ENCODE peak calls at places on chromosomes 1 and 21, in ten cellular contexts. One of them, this sample, is unnamed.

GRCh38 chr1:101235696-101236545 is 898 bp upstream of the S1PR1 start:
- DNase-seq in astrocyte of the spinal cord: peak
- DNase-seq in prostate gland: peak
- DNase-seq in kidney epithelial cell: no peak
- DNase-seq in GM13977: peak
- DNase-seq in dorsolateral prefrontal cortex: peak
- DNase-seq in neural crest cell: peak
- DNase-seq in choroid plexus epithelial cell: peak
- DNase-seq in cardiac fibroblast: peak
- DNase-seq in heart right ventricle: peak
- DNase-seq in this sample: peak

GRCh38 chr1:58879464-58879863 is 95.6 kb upstream of the JUN start:
- DNase-seq in cardiac fibroblast: no peak
- DNase-seq in kidney epithelial cell: no peak
- DNase-seq in prostate gland: no peak
- DNase-seq in astrocyte of the spinal cord: no peak
- DNase-seq in GM13977: no peak
- DNase-seq in heart right ventricle: no peak
- DNase-seq in neural crest cell: no peak
- DNase-seq in dorsolateral prefrontal cortex: no peak
- DNase-seq in choroid plexus epithelial cell: peak
- DNase-seq in this sample: no peak

GRCh38 chr1:57017201-57017600 is 51.4 kb upstream of the C8B start:
- DNase-seq in kidney epithelial cell: no peak
- DNase-seq in neural crest cell: peak
- DNase-seq in GM13977: no peak
- DNase-seq in heart right ventricle: no peak
- DNase-seq in dorsolateral prefrontal cortex: no peak
- DNase-seq in cardiac fibroblast: peak
- DNase-seq in astrocyte of the spinal cord: no peak
- DNase-seq in choroid plexus epithelial cell: no peak
- DNase-seq in prostate gland: no peak
- DNase-seq in this sample: no peak

GRCh38 chr21:34558960-34559631 is 47.1 kb upstream of the KCNE1 start:
- DNase-seq in astrocyte of the spinal cord: peak
- DNase-seq in GM13977: no peak
- DNase-seq in heart right ventricle: no peak
- DNase-seq in dorsolateral prefrontal cortex: no peak
- DNase-seq in kidney epithelial cell: no peak
- DNase-seq in neural crest cell: no peak
- DNase-seq in cardiac fibroblast: no peak
- DNase-seq in prostate gland: no peak
- DNase-seq in choroid plexus epithelial cell: no peak
- DNase-seq in this sample: no peak

GRCh38 chr1:27660300-27660837 is 11.6 kb downstream of the IFI6 start:
- DNase-seq in heart right ventricle: no peak
- DNase-seq in prostate gland: no peak
- DNase-seq in dorsolateral prefrontal cortex: no peak
- DNase-seq in astrocyte of the spinal cord: no peak
- DNase-seq in kidney epithelial cell: no peak
- DNase-seq in cardiac fibroblast: no peak
- DNase-seq in GM13977: no peak
- DNase-seq in neural crest cell: no peak
- DNase-seq in choroid plexus epithelial cell: no peak
- DNase-seq in this sample: no peak

GRCh38 chr1:234772345-234773147 is 162.6 kb upstream of the IRF2BP2 start:
- DNase-seq in astrocyte of the spinal cord: peak
- DNase-seq in neural crest cell: no peak
- DNase-seq in kidney epithelial cell: peak
- DNase-seq in heart right ventricle: peak
- DNase-seq in choroid plexus epithelial cell: peak
- DNase-seq in prostate gland: peak
- DNase-seq in cardiac fibroblast: peak
- DNase-seq in GM13977: peak
- DNase-seq in dorsolateral prefrontal cortex: no peak
- DNase-seq in this sample: peak

GRCh38 chr1:33032126-33032869 is 4.4 kb downstream of the AK2 start:
- DNase-seq in kidney epithelial cell: no peak
- DNase-seq in GM13977: no peak
- DNase-seq in neural crest cell: no peak
- DNase-seq in astrocyte of the spinal cord: no peak
- DNase-seq in prostate gland: no peak
- DNase-seq in cardiac fibroblast: peak
- DNase-seq in heart right ventricle: no peak
- DNase-seq in choroid plexus epithelial cell: peak
- DNase-seq in dorsolateral prefrontal cortex: no peak
- DNase-seq in this sample: no peak

GRCh38 chr1:204448991-204449390 is 37.4 kb upstream of the PPP1R15B start:
- DNase-seq in prostate gland: no peak
- DNase-seq in kidney epithelial cell: no peak
- DNase-seq in GM13977: no peak
- DNase-seq in cardiac fibroblast: no peak
- DNase-seq in astrocyte of the spinal cord: no peak
- DNase-seq in dorsolateral prefrontal cortex: no peak
- DNase-seq in neural crest cell: no peak
- DNase-seq in choroid plexus epithelial cell: no peak
- DNase-seq in heart right ventricle: no peak
- DNase-seq in this sample: no peak

GRCh38 chr1:13775916-13776315 is 75.9 kb downstream of the PRDM2 start:
- DNase-seq in kidney epithelial cell: no peak
- DNase-seq in cardiac fibroblast: no peak
- DNase-seq in neural crest cell: no peak
- DNase-seq in heart right ventricle: no peak
- DNase-seq in astrocyte of the spinal cord: no peak
- DNase-seq in prostate gland: no peak
- DNase-seq in dorsolateral prefrontal cortex: no peak
- DNase-seq in GM13977: no peak
- DNase-seq in choroid plexus epithelial cell: no peak
- DNase-seq in this sample: no peak

GRCh38 chr1:55974714-55975441 is 604.5 kb downstream of the PLPP3 start:
- DNase-seq in cardiac fibroblast: peak
- DNase-seq in neural crest cell: no peak
- DNase-seq in heart right ventricle: no peak
- DNase-seq in astrocyte of the spinal cord: peak
- DNase-seq in choroid plexus epithelial cell: peak
- DNase-seq in prostate gland: no peak
- DNase-seq in kidney epithelial cell: no peak
- DNase-seq in GM13977: no peak
- DNase-seq in dorsolateral prefrontal cortex: no peak
- DNase-seq in this sample: no peak

GRCh38 chr1:65055754-65056153 is 89.4 kb upstream of the JAK1 start:
- DNase-seq in astrocyte of the spinal cord: no peak
- DNase-seq in kidney epithelial cell: no peak
- DNase-seq in heart right ventricle: no peak
- DNase-seq in choroid plexus epithelial cell: no peak
- DNase-seq in neural crest cell: no peak
- DNase-seq in dorsolateral prefrontal cortex: no peak
- DNase-seq in prostate gland: no peak
- DNase-seq in cardiac fibroblast: no peak
- DNase-seq in GM13977: no peak
- DNase-seq in this sample: no peak

GRCh38 chr1:167761400-167761799 is 39.6 kb downstream of the MPZL1 start:
- DNase-seq in astrocyte of the spinal cord: no peak
- DNase-seq in neural crest cell: no peak
- DNase-seq in cardiac fibroblast: no peak
- DNase-seq in prostate gland: no peak
- DNase-seq in heart right ventricle: no peak
- DNase-seq in kidney epithelial cell: no peak
- DNase-seq in choroid plexus epithelial cell: no peak
- DNase-seq in GM13977: no peak
- DNase-seq in dorsolateral prefrontal cortex: no peak
- DNase-seq in this sample: no peak

GRCh38 chr1:220751130-220751529 is 3.0 kb downstream of the MTARC2 start:
- DNase-seq in prostate gland: no peak
- DNase-seq in GM13977: no peak
- DNase-seq in heart right ventricle: no peak
- DNase-seq in neural crest cell: no peak
- DNase-seq in astrocyte of the spinal cord: no peak
- DNase-seq in cardiac fibroblast: no peak
- DNase-seq in dorsolateral prefrontal cortex: no peak
- DNase-seq in kidney epithelial cell: no peak
- DNase-seq in choroid plexus epithelial cell: no peak
- DNase-seq in this sample: no peak

GRCh38 chr1:90417139-90417538 is 300.0 kb downstream of the BARHL2 start:
- DNase-seq in neural crest cell: no peak
- DNase-seq in prostate gland: no peak
- DNase-seq in astrocyte of the spinal cord: peak
- DNase-seq in kidney epithelial cell: no peak
- DNase-seq in GM13977: no peak
- DNase-seq in cardiac fibroblast: peak
- DNase-seq in heart right ventricle: no peak
- DNase-seq in choroid plexus epithelial cell: no peak
- DNase-seq in dorsolateral prefrontal cortex: no peak
- DNase-seq in this sample: no peak

GRCh38 chr1:51048670-51049069 is 53.4 kb upstream of the C1orf185 start:
- DNase-seq in dorsolateral prefrontal cortex: no peak
- DNase-seq in neural crest cell: no peak
- DNase-seq in GM13977: no peak
- DNase-seq in heart right ventricle: no peak
- DNase-seq in astrocyte of the spinal cord: no peak
- DNase-seq in kidney epithelial cell: no peak
- DNase-seq in prostate gland: no peak
- DNase-seq in cardiac fibroblast: no peak
- DNase-seq in choroid plexus epithelial cell: no peak
- DNase-seq in this sample: no peak

GRCh38 chr1:51044199-51044598 is 57.8 kb upstream of the C1orf185 start:
- DNase-seq in cardiac fibroblast: no peak
- DNase-seq in neural crest cell: no peak
- DNase-seq in astrocyte of the spinal cord: no peak
- DNase-seq in dorsolateral prefrontal cortex: no peak
- DNase-seq in choroid plexus epithelial cell: no peak
- DNase-seq in GM13977: no peak
- DNase-seq in heart right ventricle: no peak
- DNase-seq in kidney epithelial cell: no peak
- DNase-seq in prostate gland: no peak
- DNase-seq in this sample: no peak

GRCh38 chr1:51048021-51048420 is 54.0 kb upstream of the C1orf185 start:
- DNase-seq in kidney epithelial cell: no peak
- DNase-seq in GM13977: no peak
- DNase-seq in neural crest cell: no peak
- DNase-seq in prostate gland: no peak
- DNase-seq in dorsolateral prefrontal cortex: no peak
- DNase-seq in astrocyte of the spinal cord: no peak
- DNase-seq in choroid plexus epithelial cell: no peak
- DNase-seq in cardiac fibroblast: no peak
- DNase-seq in heart right ventricle: no peak
- DNase-seq in this sample: no peak

DNA sequence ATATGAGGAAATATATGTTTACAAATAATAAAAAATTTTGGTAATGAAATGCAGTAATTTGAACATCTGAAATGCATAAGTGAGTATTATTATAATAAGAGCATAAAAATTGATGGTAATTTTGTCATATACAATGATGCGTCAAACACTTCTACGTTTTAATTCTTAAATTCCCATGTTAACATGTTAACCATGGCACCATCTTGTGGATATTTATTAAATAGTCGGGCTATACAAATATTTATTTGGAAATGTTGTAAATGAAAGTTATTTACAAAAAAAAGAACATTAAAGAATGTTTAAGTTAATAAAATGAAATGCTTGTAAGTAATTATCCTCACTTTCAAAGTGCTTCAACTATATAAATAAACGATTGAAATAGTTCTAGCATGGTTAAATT is 57.2 kb upstream of the C1orf185 start:
- DNase-seq in choroid plexus epithelial cell: peak
- DNase-seq in GM13977: no peak
- DNase-seq in prostate gland: no peak
- DNase-seq in kidney epithelial cell: no peak
- DNase-seq in astrocyte of the spinal cord: peak
- DNase-seq in heart right ventricle: no peak
- DNase-seq in cardiac fibroblast: peak
- DNase-seq in dorsolateral prefrontal cortex: no peak
- DNase-seq in neural crest cell: no peak
- DNase-seq in this sample: peak
- TF ChIP-seq CTCF in choroid plexus epithelial cell: no peak
- TF ChIP-seq CTCF in GM13977: no peak
- TF ChIP-seq CTCF in prostate gland: no peak
- TF ChIP-seq CTCF in kidney epithelial cell: no peak
- TF ChIP-seq CTCF in astrocyte of the spinal cord: no peak
- TF ChIP-seq CTCF in heart right ventricle: peak
- TF ChIP-seq CTCF in cardiac fibroblast: no peak
- TF ChIP-seq CTCF in dorsolateral prefrontal cortex: peak
- TF ChIP-seq CTCF in neural crest cell: peak
- TF ChIP-seq CTCF in this sample: peak

GRCh38 chr1:201126832-201127754 is at the start of gene ASCL5:
- DNase-seq in cardiac fibroblast: peak
- DNase-seq in prostate gland: no peak
- DNase-seq in choroid plexus epithelial cell: no peak
- DNase-seq in heart right ventricle: no peak
- DNase-seq in astrocyte of the spinal cord: peak
- DNase-seq in neural crest cell: no peak
- DNase-seq in GM13977: no peak
- DNase-seq in kidney epithelial cell: no peak
- DNase-seq in dorsolateral prefrontal cortex: no peak
- DNase-seq in this sample: no peak
- TF ChIP-seq CTCF in cardiac fibroblast: peak
- TF ChIP-seq CTCF in prostate gland: no peak
- TF ChIP-seq CTCF in choroid plexus epithelial cell: no peak
- TF ChIP-seq CTCF in heart right ventricle: no peak
- TF ChIP-seq CTCF in astrocyte of the spinal cord: peak
- TF ChIP-seq CTCF in neural crest cell: no peak
- TF ChIP-seq CTCF in GM13977: no peak
- TF ChIP-seq CTCF in kidney epithelial cell: peak
- TF ChIP-seq CTCF in dorsolateral prefrontal cortex: no peak
- TF ChIP-seq CTCF in this sample: no peak

DNA sequence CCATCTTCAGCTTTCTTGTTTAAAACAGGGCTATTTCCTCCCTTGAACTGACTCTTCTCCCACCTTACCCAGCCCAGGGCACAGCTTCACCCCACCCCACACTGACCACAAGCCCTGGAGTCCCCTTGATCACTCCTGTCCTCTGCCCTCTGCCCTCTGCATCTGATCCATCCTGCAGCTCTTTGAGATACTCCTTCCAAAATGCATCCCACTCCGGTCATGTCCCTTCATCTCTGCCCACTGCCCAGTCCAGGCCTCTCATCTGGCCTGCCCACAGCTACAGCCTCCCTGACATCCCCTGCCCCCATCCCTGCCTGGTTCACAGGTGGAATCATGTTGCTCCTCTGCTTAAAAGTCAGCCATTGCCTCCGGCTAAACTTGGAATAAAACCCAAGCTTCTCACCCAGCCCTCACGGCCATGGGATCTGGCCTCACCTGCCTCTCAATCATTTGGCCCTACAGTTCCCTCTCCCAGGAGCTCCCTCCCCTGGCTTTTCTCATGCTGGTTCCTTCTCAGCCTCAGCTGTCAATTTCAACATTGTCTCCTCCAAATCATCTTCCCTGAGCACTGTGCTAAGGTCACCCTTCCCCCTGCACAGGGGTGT is 202.0 kb downstream of the MATN1 start:
- DNase-seq in choroid plexus epithelial cell: no peak
- DNase-seq in heart right ventricle: no peak
- DNase-seq in astrocyte of the spinal cord: no peak
- DNase-seq in prostate gland: no peak
- DNase-seq in neural crest cell: no peak
- DNase-seq in dorsolateral prefrontal cortex: no peak
- DNase-seq in cardiac fibroblast: no peak
- DNase-seq in kidney epithelial cell: no peak
- DNase-seq in GM13977: no peak
- DNase-seq in this sample: no peak
- TF ChIP-seq CTCF in choroid plexus epithelial cell: no peak
- TF ChIP-seq CTCF in heart right ventricle: no peak
- TF ChIP-seq CTCF in astrocyte of the spinal cord: no peak
- TF ChIP-seq CTCF in prostate gland: no peak
- TF ChIP-seq CTCF in neural crest cell: no peak
- TF ChIP-seq CTCF in dorsolateral prefrontal cortex: no peak
- TF ChIP-seq CTCF in cardiac fibroblast: no peak
- TF ChIP-seq CTCF in kidney epithelial cell: no peak
- TF ChIP-seq CTCF in GM13977: no peak
- TF ChIP-seq CTCF in this sample: no peak

GRCh38 chr1:11685210-11685752 is 4.3 kb upstream of the MAD2L2 start:
- DNase-seq in cardiac fibroblast: no peak
- DNase-seq in kidney epithelial cell: no peak
- DNase-seq in heart right ventricle: no peak
- DNase-seq in GM13977: no peak
- DNase-seq in neural crest cell: no peak
- DNase-seq in choroid plexus epithelial cell: no peak
- DNase-seq in astrocyte of the spinal cord: no peak
- DNase-seq in prostate gland: no peak
- DNase-seq in dorsolateral prefrontal cortex: no peak
- DNase-seq in this sample: no peak
- TF ChIP-seq CTCF in cardiac fibroblast: no peak
- TF ChIP-seq CTCF in kidney epithelial cell: no peak
- TF ChIP-seq CTCF in heart right ventricle: no peak
- TF ChIP-seq CTCF in GM13977: no peak
- TF ChIP-seq CTCF in neural crest cell: no peak
- TF ChIP-seq CTCF in choroid plexus epithelial cell: no peak
- TF ChIP-seq CTCF in astrocyte of the spinal cord: no peak
- TF ChIP-seq CTCF in prostate gland: no peak
- TF ChIP-seq CTCF in dorsolateral prefrontal cortex: no peak
- TF ChIP-seq CTCF in this sample: no peak

This sample was measured in GM13976.